ENCODE peak calls at places on chromosomes 1 and 21, in seven cellular contexts. One of them, this sample, is unnamed.
A peak's percentile ranks its signal among the peaks of the same experiment; 100 is the strongest.

GRCh38 chr1:81695741-81696140 is 105.0 kb upstream of the ADGRL2 start:
- DNase-seq in brain microvascular endothelial cell: peak; percentile 78
- DNase-seq in stimulated activated CD8-positive, alpha-beta memory T cell treated with anti-CD3 and anti-CD28 coated beads, Interleukin-2, amount 100 ng/mL, for 48 hours: no peak
- DNase-seq in endodermal cell: no peak
- DNase-seq in T-helper 17 cell: no peak
- DNase-seq in hepatocyte: peak; percentile 36
- DNase-seq in nucleus accumbens: no peak
- DNase-seq in this sample: peak; percentile 90

GRCh38 chr1:35539073-35539823 is 18.0 kb downstream of the KIAA0319L start:
- DNase-seq in hepatocyte: no peak
- DNase-seq in brain microvascular endothelial cell: no peak
- DNase-seq in nucleus accumbens: no peak
- DNase-seq in T-helper 17 cell: no peak
- DNase-seq in stimulated activated CD8-positive, alpha-beta memory T cell treated with anti-CD3 and anti-CD28 coated beads, Interleukin-2, amount 100 ng/mL, for 48 hours: no peak
- DNase-seq in endodermal cell: no peak
- DNase-seq in this sample: peak; percentile 34

GRCh38 chr1:90000934-90001676 is 6.2 kb downstream of the ZNF326 start:
- DNase-seq in stimulated activated CD8-positive, alpha-beta memory T cell treated with anti-CD3 and anti-CD28 coated beads, Interleukin-2, amount 100 ng/mL, for 48 hours: no peak
- DNase-seq in nucleus accumbens: no peak
- DNase-seq in T-helper 17 cell: no peak
- DNase-seq in hepatocyte: no peak
- DNase-seq in brain microvascular endothelial cell: no peak
- DNase-seq in endodermal cell: no peak
- DNase-seq in this sample: no peak

GRCh38 chr1:47696911-47697441 is 259.1 kb downstream of the FOXD2 start:
- DNase-seq in endodermal cell: peak; percentile 50
- DNase-seq in nucleus accumbens: no peak
- DNase-seq in hepatocyte: peak; percentile 61
- DNase-seq in T-helper 17 cell: no peak
- DNase-seq in stimulated activated CD8-positive, alpha-beta memory T cell treated with anti-CD3 and anti-CD28 coated beads, Interleukin-2, amount 100 ng/mL, for 48 hours: no peak
- DNase-seq in brain microvascular endothelial cell: no peak
- DNase-seq in this sample: no peak

GRCh38 chr1:55503663-55504305 is 288.6 kb upstream of the USP24 start:
- DNase-seq in brain microvascular endothelial cell: no peak
- DNase-seq in endodermal cell: no peak
- DNase-seq in hepatocyte: no peak
- DNase-seq in stimulated activated CD8-positive, alpha-beta memory T cell treated with anti-CD3 and anti-CD28 coated beads, Interleukin-2, amount 100 ng/mL, for 48 hours: no peak
- DNase-seq in T-helper 17 cell: no peak
- DNase-seq in nucleus accumbens: no peak
- DNase-seq in this sample: no peak

GRCh38 chr1:151994956-151995355 is 1.3 kb upstream of the S100A10 start:
- DNase-seq in brain microvascular endothelial cell: peak; percentile 80
- DNase-seq in T-helper 17 cell: no peak
- DNase-seq in hepatocyte: peak; percentile 49
- DNase-seq in nucleus accumbens: no peak
- DNase-seq in stimulated activated CD8-positive, alpha-beta memory T cell treated with anti-CD3 and anti-CD28 coated beads, Interleukin-2, amount 100 ng/mL, for 48 hours: no peak
- DNase-seq in endodermal cell: peak; percentile 64
- DNase-seq in this sample: peak; percentile 96

GRCh38 chr1:192807968-192808587 is 761 bp upstream of the RGS2 start:
- DNase-seq in T-helper 17 cell: peak; percentile 9
- DNase-seq in brain microvascular endothelial cell: peak; percentile 36
- DNase-seq in stimulated activated CD8-positive, alpha-beta memory T cell treated with anti-CD3 and anti-CD28 coated beads, Interleukin-2, amount 100 ng/mL, for 48 hours: no peak
- DNase-seq in endodermal cell: no peak
- DNase-seq in hepatocyte: peak; percentile 39
- DNase-seq in nucleus accumbens: no peak
- DNase-seq in this sample: peak; percentile 24

GRCh38 chr1:83996621-83997020 is 2.3 kb downstream of the TTLL7 start:
- DNase-seq in brain microvascular endothelial cell: peak; percentile 6
- DNase-seq in endodermal cell: no peak
- DNase-seq in stimulated activated CD8-positive, alpha-beta memory T cell treated with anti-CD3 and anti-CD28 coated beads, Interleukin-2, amount 100 ng/mL, for 48 hours: no peak
- DNase-seq in T-helper 17 cell: no peak
- DNase-seq in nucleus accumbens: no peak
- DNase-seq in hepatocyte: no peak
- DNase-seq in this sample: peak; percentile 70

GRCh38 chr1:67792756-67793475 is 40.4 kb downstream of the GNG12 start:
- DNase-seq in nucleus accumbens: no peak
- DNase-seq in stimulated activated CD8-positive, alpha-beta memory T cell treated with anti-CD3 and anti-CD28 coated beads, Interleukin-2, amount 100 ng/mL, for 48 hours: no peak
- DNase-seq in endodermal cell: no peak
- DNase-seq in brain microvascular endothelial cell: no peak
- DNase-seq in T-helper 17 cell: no peak
- DNase-seq in hepatocyte: no peak
- DNase-seq in this sample: no peak

GRCh38 chr1:205488074-205488723 is 16.3 kb upstream of the CDK18 start:
- DNase-seq in hepatocyte: peak; percentile 86
- DNase-seq in brain microvascular endothelial cell: peak; percentile 33
- DNase-seq in T-helper 17 cell: no peak
- DNase-seq in nucleus accumbens: peak; percentile 57
- DNase-seq in stimulated activated CD8-positive, alpha-beta memory T cell treated with anti-CD3 and anti-CD28 coated beads, Interleukin-2, amount 100 ng/mL, for 48 hours: no peak
- DNase-seq in endodermal cell: peak; percentile 88
- DNase-seq in this sample: peak; percentile 75

GRCh38 chr1:10063878-10064277 is 31.1 kb downstream of the UBE4B start:
- DNase-seq in endodermal cell: no peak
- DNase-seq in hepatocyte: no peak
- DNase-seq in T-helper 17 cell: no peak
- DNase-seq in brain microvascular endothelial cell: no peak
- DNase-seq in nucleus accumbens: no peak
- DNase-seq in stimulated activated CD8-positive, alpha-beta memory T cell treated with anti-CD3 and anti-CD28 coated beads, Interleukin-2, amount 100 ng/mL, for 48 hours: no peak
- DNase-seq in this sample: no peak

GRCh38 chr1:40392206-40392605 is 18.7 kb downstream of the SMAP2 start:
- DNase-seq in brain microvascular endothelial cell: peak; percentile 57
- DNase-seq in hepatocyte: no peak
- DNase-seq in nucleus accumbens: no peak
- DNase-seq in endodermal cell: peak; percentile 56
- DNase-seq in stimulated activated CD8-positive, alpha-beta memory T cell treated with anti-CD3 and anti-CD28 coated beads, Interleukin-2, amount 100 ng/mL, for 48 hours: no peak
- DNase-seq in T-helper 17 cell: no peak
- DNase-seq in this sample: no peak

GRCh38 chr1:156599811-156600210 is 1.5 kb downstream of the GPATCH4 start:
- DNase-seq in T-helper 17 cell: no peak
- DNase-seq in brain microvascular endothelial cell: no peak
- DNase-seq in endodermal cell: no peak
- DNase-seq in stimulated activated CD8-positive, alpha-beta memory T cell treated with anti-CD3 and anti-CD28 coated beads, Interleukin-2, amount 100 ng/mL, for 48 hours: no peak
- DNase-seq in hepatocyte: no peak
- DNase-seq in nucleus accumbens: no peak
- DNase-seq in this sample: no peak

GRCh38 chr1:231161711-231162299 is at the start of gene TRIM67:
- DNase-seq in T-helper 17 cell: no peak
- DNase-seq in brain microvascular endothelial cell: no peak
- DNase-seq in stimulated activated CD8-positive, alpha-beta memory T cell treated with anti-CD3 and anti-CD28 coated beads, Interleukin-2, amount 100 ng/mL, for 48 hours: no peak
- DNase-seq in nucleus accumbens: peak; percentile 25
- DNase-seq in hepatocyte: peak; percentile 60
- DNase-seq in endodermal cell: no peak
- DNase-seq in this sample: no peak

GRCh38 chr1:167033646-167034045 is 44.6 kb downstream of the MAEL start:
- DNase-seq in T-helper 17 cell: no peak
- DNase-seq in stimulated activated CD8-positive, alpha-beta memory T cell treated with anti-CD3 and anti-CD28 coated beads, Interleukin-2, amount 100 ng/mL, for 48 hours: no peak
- DNase-seq in nucleus accumbens: no peak
- DNase-seq in endodermal cell: no peak
- DNase-seq in hepatocyte: no peak
- DNase-seq in brain microvascular endothelial cell: no peak
- DNase-seq in this sample: no peak

GRCh38 chr1:74534241-74534640 is 21.8 kb upstream of the LRRC53 start:
- DNase-seq in nucleus accumbens: no peak
- DNase-seq in stimulated activated CD8-positive, alpha-beta memory T cell treated with anti-CD3 and anti-CD28 coated beads, Interleukin-2, amount 100 ng/mL, for 48 hours: no peak
- DNase-seq in hepatocyte: no peak
- DNase-seq in brain microvascular endothelial cell: no peak
- DNase-seq in T-helper 17 cell: no peak
- DNase-seq in endodermal cell: no peak
- DNase-seq in this sample: no peak

GRCh38 chr1:12617511-12617900 is 504 bp downstream of the DHRS3 start:
- DNase-seq in endodermal cell: peak; percentile 49
- DNase-seq in nucleus accumbens: no peak
- DNase-seq in T-helper 17 cell: peak; percentile 43
- DNase-seq in brain microvascular endothelial cell: no peak
- DNase-seq in stimulated activated CD8-positive, alpha-beta memory T cell treated with anti-CD3 and anti-CD28 coated beads, Interleukin-2, amount 100 ng/mL, for 48 hours: no peak
- DNase-seq in hepatocyte: peak; percentile 66
- DNase-seq in this sample: peak; percentile 55

GRCh38 chr1:61491497-61491896 is 233.4 kb downstream of the TM2D1 start:
- DNase-seq in T-helper 17 cell: no peak
- DNase-seq in brain microvascular endothelial cell: no peak
- DNase-seq in stimulated activated CD8-positive, alpha-beta memory T cell treated with anti-CD3 and anti-CD28 coated beads, Interleukin-2, amount 100 ng/mL, for 48 hours: no peak
- DNase-seq in hepatocyte: no peak
- DNase-seq in nucleus accumbens: no peak
- DNase-seq in endodermal cell: no peak
- DNase-seq in this sample: peak; percentile 78

GRCh38 chr1:223175032-223175431 is 32.0 kb upstream of the TLR5 start:
- DNase-seq in T-helper 17 cell: no peak
- DNase-seq in brain microvascular endothelial cell: no peak
- DNase-seq in hepatocyte: peak; percentile 42
- DNase-seq in endodermal cell: peak; percentile 62
- DNase-seq in stimulated activated CD8-positive, alpha-beta memory T cell treated with anti-CD3 and anti-CD28 coated beads, Interleukin-2, amount 100 ng/mL, for 48 hours: no peak
- DNase-seq in nucleus accumbens: no peak
- DNase-seq in this sample: peak; percentile 6

GRCh38 chr21:33265664-33266049 is 510 bp upstream of the IL10RB start:
- DNase-seq in brain microvascular endothelial cell: no peak
- DNase-seq in T-helper 17 cell: no peak
- DNase-seq in endodermal cell: peak; percentile 52
- DNase-seq in hepatocyte: peak; percentile 56
- DNase-seq in nucleus accumbens: peak; percentile 11
- DNase-seq in stimulated activated CD8-positive, alpha-beta memory T cell treated with anti-CD3 and anti-CD28 coated beads, Interleukin-2, amount 100 ng/mL, for 48 hours: no peak
- DNase-seq in this sample: no peak

This sample was measured in NCI-H226.